ENCODE peak calls at places on chromosomes 2 and 18, in ten cellular contexts. F, V, M, T, K, E, O, S, Y and Z are unnamed samples.
A peak's percentile ranks its signal among the peaks of the same experiment; 100 is the strongest.

GRCh38 chr18:41599529-41599928 is 355.5 kb upstream of the PIK3C3 start:
- DNase-seq in V (no peak), F (no peak), Y (no peak), K (no peak), E (no peak), M (no peak), O (no peak), S (no peak), T (no peak), Z (no peak)

GRCh38 chr2:219271021-219271420 is 8.1 kb upstream of the DNAJB2 start:
- DNase-seq in E (no peak), T (no peak), Y (no peak), F (no peak), O (no peak), M (no peak), K (no peak), V (no peak), S (no peak), Z (no peak)

GRCh38 chr2:174717916-174718315 is 46.4 kb downstream of the CHRNA1 start:
- DNase-seq in F (no peak), T (no peak), S (no peak), E (no peak), Y (no peak), M (no peak), K (no peak), V (no peak), O (no peak), Z (no peak)

GRCh38 chr2:48250474-48250844 is 279.5 kb upstream of the STON1 start:
- DNase-seq in E (no peak), S (no peak), Y (no peak), F (no peak), K (no peak), M (no peak), V (no peak), T (no peak), O (no peak), Z (no peak)

GRCh38 chr2:86078801-86079545 is 26.7 kb downstream of the POLR1A start:
- DNase-seq in T (no peak), S (no peak), O (no peak), Y (no peak), M (peak; percentile 34), F (no peak), K (peak; percentile 72), V (no peak), E (no peak), Z (no peak)

GRCh38 chr2:6627316-6627715 is 238.4 kb downstream of the CMPK2 start:
- DNase-seq in F (no peak), Y (no peak), K (no peak), V (no peak), M (no peak), T (no peak), S (no peak), O (no peak), E (no peak), Z (no peak)

GRCh38 chr2:145692971-145693478 is 1173.1 kb upstream of the ZEB2 start:
- DNase-seq in S (peak; percentile 32), K (peak; percentile 85), Y (peak; percentile 72), E (no peak), V (no peak), F (peak; percentile 18), O (peak; percentile 29), T (no peak), M (no peak), Z (no peak)

GRCh38 chr2:20675701-20676352 is 8.9 kb downstream of the GDF7 start:
- DNase-seq in V (no peak), Y (no peak), T (no peak), S (peak; percentile 5), M (no peak), F (no peak), O (no peak), K (no peak), E (no peak), Z (no peak)

GRCh38 chr2:10658914-10659257 is 30.9 kb downstream of the NOL10 start:
- DNase-seq in M (no peak), O (no peak), F (no peak), E (no peak), V (no peak), K (no peak), T (no peak), S (peak; percentile 81), Y (no peak), Z (no peak)

GRCh38 chr18:63318882-63319382 is 637 bp downstream of the BCL2 start:
- DNase-seq in E (no peak), V (no peak), F (no peak), K (no peak), M (no peak), Y (no peak), T (no peak), O (no peak), S (no peak), Z (no peak)

GRCh38 chr2:234881413-234882241 is 70.2 kb upstream of the SH3BP4 start:
- DNase-seq in T (peak; percentile 22), O (peak; percentile 92), M (peak; percentile 85), V (peak; percentile 17), S (peak; percentile 91), Y (peak; percentile 97), F (peak; percentile 87), E (no peak), K (peak; percentile 96), Z (no peak)

GRCh38 chr2:39913648-39914456 is 134.8 kb upstream of the THUMPD2 start:
- DNase-seq in F (peak; percentile 61), T (peak; percentile 62), K (peak; percentile 84), M (no peak), O (peak; percentile 63), E (no peak), V (no peak), Y (peak; percentile 55), S (peak; percentile 49), Z (no peak)

GRCh38 chr2:45889053-45889452 is 237.6 kb downstream of the PRKCE start:
- DNase-seq in Y (peak; percentile 45), T (peak; percentile 13), F (no peak), V (peak; percentile 14), E (no peak), S (no peak), M (no peak), O (no peak), K (peak; percentile 32), Z (no peak)

GRCh38 chr18:67104700-67105284 is 411.7 kb downstream of the DSEL start:
- DNase-seq in K (peak; percentile 76), E (no peak), O (peak; percentile 32), S (peak; percentile 51), M (no peak), T (no peak), V (peak; percentile 11), F (peak; percentile 70), Y (peak; percentile 4), Z (peak; percentile 7)

GRCh38 chr2:28754321-28754720 is 2.7 kb downstream of the PPP1CB start:
- DNase-seq in T (no peak), M (no peak), S (peak; percentile 36), E (no peak), Y (peak; percentile 21), V (no peak), O (no peak), K (peak; percentile 42), F (no peak), Z (no peak)

GRCh38 chr2:100234141-100234540 is 88.2 kb downstream of the LONRF2 start:
- DNase-seq in F (no peak), O (peak; percentile 21), E (no peak), K (peak; percentile 10), T (no peak), M (no peak), V (no peak), Y (no peak), S (no peak), Z (no peak)

GRCh38 chr2:101124684-101125366 is 26.4 kb downstream of the TBC1D8 start:
- DNase-seq in K (peak; percentile 79), O (peak; percentile 36), V (no peak), Y (no peak), T (no peak), F (peak; percentile 98), M (peak; percentile 55), E (no peak), S (peak; percentile 80), Z (no peak)

GRCh38 chr2:191538334-191538910 is 139.5 kb upstream of the NABP1 start:
- DNase-seq in O (no peak), Y (no peak), V (no peak), S (no peak), M (no peak), E (no peak), T (no peak), K (no peak), F (no peak), Z (no peak)

GRCh38 chr2:53033416-53033815 is 734.2 kb upstream of the CHAC2 start:
- DNase-seq in V (no peak), E (no peak), O (peak; percentile 42), T (no peak), K (peak; percentile 6), Y (no peak), M (no peak), S (peak; percentile 47), F (no peak), Z (no peak)